ENCODE peak calls at places on chromosome 15, in six cellular contexts. I is heart left ventricle; F is astrocyte of the spinal cord; P is CD4-positive, CD25-positive, alpha-beta regulatory T cell; Q is PC-3; A is lower lobe of right lung. E is an unnamed sample.

GRCh38 chr15:42182976-42183375 is 25.1 kb downstream of the VPS39 start:
- DNase-seq in I (no peak), F (no peak), P (no peak), Q (no peak), A (peak), E (no peak)

GRCh38 chr15:41866263-41866703 is 27.6 kb downstream of the SPTBN5 start:
- DNase-seq in I (no peak), F (no peak), P (no peak), Q (no peak), A (no peak), E (no peak)

GRCh38 chr15:31179683-31180082 is 78.2 kb upstream of the TRPM1 start:
- DNase-seq in I (no peak), F (no peak), P (no peak), Q (no peak), A (no peak), E (peak)

GRCh38 chr15:40854161-40854560 is 10.3 kb downstream of the SPINT1 start:
- DNase-seq in I (no peak), F (no peak), P (no peak), Q (no peak), A (no peak), E (no peak)

GRCh38 chr15:57697588-57697987 is 8.9 kb upstream of the POLR2M start:
- DNase-seq in I (no peak), F (no peak), P (no peak), Q (no peak), A (no peak), E (no peak)

GRCh38 chr15:34365073-34365825 is 1.7 kb downstream of the LPCAT4 start:
- DNase-seq in I (peak), F (no peak), P (no peak), Q (no peak), A (no peak), E (no peak)

GRCh38 chr15:80694624-80695098 is 449 bp upstream of the ABHD17C start:
- DNase-seq in I (peak), F (no peak), P (peak), Q (peak), A (peak), E (no peak)

GRCh38 chr15:38781196-38781595 is 216.6 kb upstream of the RASGRP1 start:
- DNase-seq in I (no peak), F (no peak), P (no peak), Q (no peak), A (no peak), E (no peak)

GRCh38 chr15:88467073-88467934 is at the start of the genes MRPL46 and MRPS11:
- DNase-seq in I (peak), F (peak), P (peak), Q (peak), A (peak), E (peak)

GRCh38 chr15:36940636-36941285 is 159.6 kb downstream of the MEIS2 start:
- DNase-seq in I (no peak), F (no peak), P (no peak), Q (no peak), A (no peak), E (no peak)

GRCh38 chr15:76286231-76286879 is 24.9 kb downstream of the ETFA start:
- DNase-seq in I (no peak), F (no peak), P (peak), Q (no peak), A (no peak), E (peak)

GRCh38 chr15:32060706-32061105 is 30.4 kb downstream of the CHRNA7 start:
- DNase-seq in I (no peak), F (no peak), P (no peak), Q (no peak), A (no peak), E (no peak)

GRCh38 chr15:87401986-87402385 is 854.6 kb downstream of the NTRK3 start:
- DNase-seq in I (no peak), F (no peak), P (no peak), Q (no peak), A (no peak), E (no peak)

GRCh38 chr15:53851110-53851833 is 91.8 kb upstream of the WDR72 start:
- DNase-seq in I (no peak), F (no peak), P (no peak), Q (no peak), A (no peak), E (no peak)

GRCh38 chr15:76337047-76337738 is 620 bp downstream of the ISL2 start:
- DNase-seq in I (no peak), F (peak), P (peak), Q (peak), A (no peak), E (no peak)

GRCh38 chr15:71623111-71623510 is 187.2 kb upstream of the NR2E3 start:
- DNase-seq in I (no peak), F (no peak), P (no peak), Q (no peak), A (no peak), E (no peak)

GRCh38 chr15:40360015-40360414 is 2.0 kb downstream of the DISP2 start:
- DNase-seq in I (no peak), F (no peak), P (no peak), Q (no peak), A (no peak), E (no peak)

GRCh38 chr15:62506217-62506805 is 341.2 kb upstream of the C2CD4B start:
- DNase-seq in I (no peak), F (peak), P (no peak), Q (peak), A (no peak), E (no peak)

GRCh38 chr15:85562824-85563223 is 182.4 kb downstream of the AKAP13 start:
- DNase-seq in I (no peak), F (no peak), P (no peak), Q (no peak), A (no peak), E (no peak)

GRCh38 chr15:98720036-98720435 is 71.7 kb downstream of the IGF1R start:
- DNase-seq in I (no peak), F (no peak), P (no peak), Q (no peak), A (no peak), E (no peak)

GRCh38 chr15:98720577-98720976 is 72.2 kb downstream of the IGF1R start:
- DNase-seq in I (no peak), F (no peak), P (no peak), Q (no peak), A (no peak), E (peak)

GRCh38 chr15:98717942-98718341 is 69.6 kb downstream of the IGF1R start:
- DNase-seq in I (no peak), F (no peak), P (no peak), Q (no peak), A (no peak), E (no peak)

GRCh38 chr15:98718426-98719168 is 70.3 kb downstream of the IGF1R start:
- DNase-seq in I (no peak), F (no peak), P (no peak), Q (no peak), A (no peak), E (no peak)

DNA sequence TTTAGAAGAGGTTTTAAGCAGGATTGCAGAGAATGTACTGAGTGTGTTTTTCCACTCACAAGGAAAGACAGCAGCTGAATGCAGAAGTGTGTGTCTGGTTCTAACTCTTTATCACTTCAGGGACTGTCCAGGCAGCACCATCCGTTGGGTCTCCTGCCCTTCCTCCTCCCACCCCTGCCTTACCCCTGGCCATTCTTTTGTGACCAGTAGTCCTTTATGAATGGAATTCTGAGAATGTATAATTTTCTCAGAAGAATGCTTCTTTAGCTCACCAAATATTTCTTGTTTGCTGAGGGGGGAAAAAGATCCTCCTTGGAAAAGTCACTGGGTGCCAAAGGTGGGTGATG is 70.8 kb downstream of the IGF1R start:
- DNase-seq in I (no peak), F (no peak), P (no peak), Q (no peak), A (no peak), E (no peak)
- H3K4me3 ChIP-seq in I (no peak), F (no peak), P (no peak), Q (no peak), A (no peak), E (no peak)

GRCh38 chr15:99109555-99110021 is 4.7 kb downstream of the SYNM start:
- DNase-seq in I (no peak), F (no peak), P (no peak), Q (no peak), A (peak), E (no peak)

GRCh38 chr15:99110093-99110492 is 5.2 kb downstream of the SYNM start:
- DNase-seq in I (no peak), F (no peak), P (no peak), Q (no peak), A (peak), E (no peak)

GRCh38 chr15:99108993-99109392 is 4.1 kb downstream of the SYNM start:
- DNase-seq in I (no peak), F (no peak), P (no peak), Q (no peak), A (peak), E (no peak)

GRCh38 chr15:99113547-99114271 is 8.8 kb downstream of the SYNM start:
- DNase-seq in I (no peak), F (no peak), P (no peak), Q (no peak), A (peak), E (no peak)

DNA sequence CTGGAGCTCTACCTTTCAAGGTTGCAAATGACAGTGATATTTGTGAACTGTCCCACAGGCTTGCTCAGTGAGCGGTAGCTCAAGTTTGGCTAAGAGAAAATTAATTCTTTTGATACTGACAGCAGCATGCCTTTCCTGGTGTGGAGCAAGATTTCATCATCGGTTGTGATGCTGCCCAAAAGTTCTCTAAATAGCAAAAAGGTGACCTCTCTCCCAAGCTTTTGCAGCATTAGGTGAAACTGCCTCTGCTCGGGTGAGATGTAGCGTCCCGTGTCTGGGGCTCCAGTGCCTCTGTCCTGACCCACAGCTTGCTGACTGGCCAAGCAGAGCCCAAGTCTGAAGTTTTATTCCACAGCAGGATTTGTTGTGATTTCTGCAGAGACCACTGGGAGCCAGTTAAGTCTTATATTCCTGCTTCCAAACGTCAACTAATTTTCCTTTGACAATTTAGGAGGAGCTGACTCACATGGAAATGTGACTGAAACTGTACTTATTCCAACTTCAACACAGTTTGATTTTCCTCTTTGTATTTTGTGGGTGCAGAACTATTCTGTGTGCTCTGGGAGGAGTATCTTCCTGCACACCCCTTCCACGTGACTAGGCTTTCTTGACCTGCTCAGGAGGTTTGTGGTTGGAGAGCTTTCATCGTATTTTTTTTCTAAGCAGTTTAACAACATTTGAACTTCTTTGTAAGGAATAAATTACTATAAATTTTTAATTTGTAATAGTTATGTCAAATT is 5.9 kb downstream of the SYNM start:
- DNase-seq in I (no peak), F (peak), P (no peak), Q (no peak), A (no peak), E (peak)
- H3K4me3 ChIP-seq in I (no peak), F (no peak), P (no peak), Q (no peak), A (no peak), E (no peak)

GRCh38 chr15:90232196-90232595 is 1.5 kb downstream of the CIB1 start:
- DNase-seq in I (no peak), F (no peak), P (no peak), Q (peak), A (no peak), E (no peak)

GRCh38 chr15:90232941-90233700 is 620 bp downstream of the CIB1 start:
- DNase-seq in I (peak), F (peak), P (peak), Q (peak), A (peak), E (no peak)

GRCh38 chr15:90230071-90230494 is 3.7 kb downstream of the CIB1 start:
- DNase-seq in I (peak), F (no peak), P (no peak), Q (no peak), A (no peak), E (no peak)

GRCh38 chr15:90230610-90231009 is 3.1 kb downstream of the CIB1 start:
- DNase-seq in I (no peak), F (no peak), P (no peak), Q (no peak), A (no peak), E (no peak)

DNA sequence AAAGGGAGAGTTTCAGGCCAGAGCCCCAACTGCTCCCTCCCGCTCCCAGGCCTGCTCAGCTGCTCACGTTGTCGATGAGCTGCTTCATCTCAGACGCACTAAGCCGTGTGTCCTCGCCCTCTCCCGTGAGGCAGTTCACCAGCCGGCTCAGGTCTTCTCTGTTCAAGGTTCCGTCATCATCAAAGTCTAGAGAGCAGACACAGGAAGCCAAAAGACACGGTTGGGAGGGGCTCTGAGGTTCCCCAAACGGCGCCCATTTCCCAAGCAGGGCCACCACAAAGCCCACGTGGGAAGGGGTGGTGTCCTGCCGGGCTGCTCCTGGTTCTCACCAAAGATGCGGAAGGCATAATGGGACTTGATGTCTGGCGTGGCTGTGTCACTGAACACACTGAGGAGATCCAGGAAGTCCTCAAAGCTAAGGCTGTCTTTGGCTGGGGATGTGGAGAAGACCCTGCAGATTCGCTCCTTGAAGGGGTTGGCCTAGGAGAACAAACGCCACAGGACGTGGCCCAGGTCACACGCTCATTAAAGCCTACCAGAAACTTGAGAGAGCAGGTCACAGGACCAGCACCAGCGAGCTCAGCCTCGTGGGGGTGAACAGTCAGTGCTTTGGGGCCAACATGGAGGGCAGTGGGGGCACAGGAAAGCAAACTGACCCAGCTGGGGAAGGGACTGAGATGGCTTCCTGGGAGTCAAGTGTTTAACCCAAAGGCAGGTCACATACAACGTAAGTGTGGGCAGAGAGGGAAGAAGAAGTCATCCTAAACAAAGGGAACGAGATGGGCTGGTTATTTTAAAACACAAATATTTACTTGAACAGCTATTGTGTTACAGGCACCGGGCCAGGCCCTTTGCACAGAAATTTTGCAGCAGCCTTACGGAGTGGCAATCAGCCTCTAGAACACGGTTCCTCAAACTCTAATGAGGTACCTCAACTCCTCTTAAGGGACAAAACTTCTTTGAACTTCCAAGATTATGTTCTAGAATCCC is 2.4 kb downstream of the CIB1 start:
- DNase-seq in I (no peak), F (no peak), P (peak), Q (peak), A (peak), E (peak)
- H3K4me3 ChIP-seq in I (no peak), F (no peak), P (peak), Q (peak), A (peak), E (peak)

DNA sequence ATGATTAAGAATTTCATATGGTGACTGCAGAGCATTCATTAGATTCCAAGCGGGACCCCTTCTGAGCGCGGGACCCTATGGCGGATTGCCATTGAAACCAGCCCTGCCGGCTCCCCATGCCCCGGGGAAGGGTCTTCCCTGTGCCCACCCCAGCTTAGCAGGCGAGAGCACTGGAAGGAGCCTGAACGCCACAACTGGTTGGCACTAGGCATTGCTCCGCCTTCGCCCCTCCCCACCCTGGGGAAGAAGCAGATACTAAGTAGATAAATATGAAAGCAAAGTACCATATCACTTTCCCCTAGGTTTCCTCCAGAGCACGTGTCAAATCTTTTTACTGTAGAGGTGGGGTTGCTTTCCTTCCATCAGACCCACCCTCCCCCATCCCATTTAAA is 70.7 kb downstream of the CYP19A1 start:
- DNase-seq in I (no peak), F (no peak), P (no peak), Q (peak), A (peak), E (peak)
- H3K4me3 ChIP-seq in I (peak), F (peak), P (no peak), Q (peak), A (peak), E (no peak)

GRCh38 chr15:101242999-101243336 is 8.9 kb downstream of the CHSY1 start:
- DNase-seq in I (peak), F (no peak), P (no peak), Q (no peak), A (no peak), E (no peak)

GRCh38 chr15:101240364-101240763 is 11.5 kb downstream of the CHSY1 start:
- DNase-seq in I (no peak), F (no peak), P (no peak), Q (no peak), A (no peak), E (no peak)

GRCh38 chr15:101242160-101242998 is 9.5 kb downstream of the CHSY1 start:
- DNase-seq in I (peak), F (peak), P (peak), Q (no peak), A (no peak), E (peak)

GRCh38 chr15:101237161-101237775 is 14.6 kb downstream of the CHSY1 start:
- DNase-seq in I (no peak), F (no peak), P (no peak), Q (no peak), A (no peak), E (no peak)

GRCh38 chr15:101239724-101240136 is 12.1 kb downstream of the CHSY1 start:
- DNase-seq in I (no peak), F (no peak), P (no peak), Q (no peak), A (no peak), E (peak)
- H3K4me3 ChIP-seq in I (no peak), F (no peak), P (peak), Q (no peak), A (no peak), E (peak)

GRCh38 chr15:66937588-66937987 is 127.8 kb upstream of the SMAD3 start:
- DNase-seq in I (no peak), F (no peak), P (no peak), Q (no peak), A (no peak), E (no peak)

GRCh38 chr15:66935121-66935520 is 130.3 kb upstream of the SMAD3 start:
- DNase-seq in I (no peak), F (no peak), P (no peak), Q (no peak), A (no peak), E (no peak)

GRCh38 chr15:66935688-66936087 is 129.7 kb upstream of the SMAD3 start:
- DNase-seq in I (no peak), F (no peak), P (no peak), Q (no peak), A (no peak), E (no peak)

GRCh38 chr15:66936864-66937245 is 128.5 kb upstream of the SMAD3 start:
- DNase-seq in I (no peak), F (no peak), P (no peak), Q (no peak), A (no peak), E (no peak)

DNA sequence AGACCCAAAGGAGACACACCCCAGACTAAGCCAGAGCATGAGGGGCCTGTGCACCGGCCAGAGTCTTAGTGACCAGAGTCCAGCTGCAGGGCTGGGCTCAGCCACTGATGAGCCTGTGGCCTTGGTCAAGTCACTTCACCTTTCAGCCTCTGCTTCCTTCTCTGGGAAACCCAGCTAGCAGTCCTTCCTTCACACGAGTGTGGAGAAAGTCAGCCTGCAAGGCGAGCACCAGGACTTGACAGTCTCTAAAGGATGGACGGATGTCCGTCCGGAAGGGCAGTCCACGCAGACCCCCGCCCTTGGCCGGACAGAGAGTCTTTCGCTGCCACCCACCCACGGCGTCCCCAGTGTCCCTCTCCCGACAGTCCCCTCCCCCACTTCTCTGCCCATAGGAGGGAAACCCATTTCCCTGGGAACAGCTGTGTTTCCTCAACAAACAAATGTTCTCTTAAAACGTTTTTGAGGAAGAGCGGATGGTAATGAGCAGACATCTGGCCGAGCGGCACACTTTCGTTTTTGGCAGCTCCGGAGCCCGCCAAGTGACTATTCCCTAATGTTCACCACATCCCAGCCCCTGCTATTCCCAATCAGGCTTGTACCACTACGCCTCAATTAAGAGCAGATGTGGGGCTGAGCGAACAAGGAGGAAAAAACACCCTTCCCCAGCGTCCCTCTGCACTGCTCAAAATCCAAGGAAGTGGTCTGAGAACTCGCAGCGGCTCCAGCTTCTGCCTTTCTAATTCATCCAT is 129.1 kb upstream of the SMAD3 start:
- DNase-seq in I (peak), F (peak), P (no peak), Q (no peak), A (no peak), E (no peak)
- H3K4me3 ChIP-seq in I (peak), F (peak), P (no peak), Q (no peak), A (peak), E (no peak)